ENCODE peak calls at places on chromosomes 1 and 21, in four cellular contexts. One of them, this sample, is unnamed.

GRCh38 chr1:10671551-10672375 is 124.7 kb downstream of the CASZ1 start:
- DNase-seq in H1: no peak
- DNase-seq in IMR-90: no peak
- DNase-seq in mesendoderm: no peak
- DNase-seq in this sample: no peak

GRCh38 chr1:224736619-224737352 is 120.7 kb downstream of the CNIH3 start:
- DNase-seq in mesendoderm: peak
- DNase-seq in H1: no peak
- DNase-seq in IMR-90: peak
- DNase-seq in this sample: no peak

GRCh38 chr1:7940745-7941436 is at the start of gene TNFRSF9:
- DNase-seq in IMR-90: peak
- DNase-seq in mesendoderm: peak
- DNase-seq in H1: no peak
- DNase-seq in this sample: no peak

GRCh38 chr1:205237526-205238484 is 10.1 kb downstream of the TMCC2 start:
- DNase-seq in mesendoderm: no peak
- DNase-seq in IMR-90: no peak
- DNase-seq in H1: no peak
- DNase-seq in this sample: no peak

GRCh38 chr1:9101510-9102146 is 27.3 kb downstream of the GPR157 start:
- DNase-seq in IMR-90: peak
- DNase-seq in H1: peak
- DNase-seq in mesendoderm: peak
- DNase-seq in this sample: peak

GRCh38 chr1:219460561-219461511 is 152.1 kb downstream of the ZC3H11B start:
- DNase-seq in H1: no peak
- DNase-seq in IMR-90: peak
- DNase-seq in mesendoderm: no peak
- DNase-seq in this sample: no peak

GRCh38 chr1:90175490-90176157 is 180.7 kb downstream of the ZNF326 start:
- DNase-seq in IMR-90: no peak
- DNase-seq in mesendoderm: peak
- DNase-seq in H1: no peak
- DNase-seq in this sample: no peak

GRCh38 chr1:942411-942821 is 16.6 kb downstream of the NOC2L start:
- DNase-seq in mesendoderm: peak
- DNase-seq in H1: no peak
- DNase-seq in IMR-90: no peak
- DNase-seq in this sample: no peak

GRCh38 chr1:110783292-110783918 is 89.5 kb upstream of the CD53 start:
- DNase-seq in mesendoderm: peak
- DNase-seq in IMR-90: peak
- DNase-seq in H1: peak
- DNase-seq in this sample: peak

GRCh38 chr1:54298284-54299033 is 98.5 kb downstream of the MRPL37 start:
- DNase-seq in mesendoderm: no peak
- DNase-seq in IMR-90: peak
- DNase-seq in H1: no peak
- DNase-seq in this sample: no peak

GRCh38 chr21:31566061-31566460 is 93.4 kb upstream of the SOD1 start:
- DNase-seq in mesendoderm: peak
- DNase-seq in IMR-90: no peak
- DNase-seq in H1: no peak
- DNase-seq in this sample: no peak

GRCh38 chr21:31560479-31560878 is 99.0 kb upstream of the SOD1 start:
- DNase-seq in IMR-90: no peak
- DNase-seq in mesendoderm: no peak
- DNase-seq in H1: no peak
- DNase-seq in this sample: no peak

GRCh38 chr21:31566611-31567010 is 92.9 kb upstream of the SOD1 start:
- DNase-seq in mesendoderm: peak
- DNase-seq in H1: no peak
- DNase-seq in IMR-90: no peak
- DNase-seq in this sample: no peak

GRCh38 chr21:31559368-31560119 is 99.9 kb upstream of the SOD1 start:
- DNase-seq in mesendoderm: peak
- DNase-seq in H1: peak
- DNase-seq in IMR-90: peak
- DNase-seq in this sample: peak

DNA sequence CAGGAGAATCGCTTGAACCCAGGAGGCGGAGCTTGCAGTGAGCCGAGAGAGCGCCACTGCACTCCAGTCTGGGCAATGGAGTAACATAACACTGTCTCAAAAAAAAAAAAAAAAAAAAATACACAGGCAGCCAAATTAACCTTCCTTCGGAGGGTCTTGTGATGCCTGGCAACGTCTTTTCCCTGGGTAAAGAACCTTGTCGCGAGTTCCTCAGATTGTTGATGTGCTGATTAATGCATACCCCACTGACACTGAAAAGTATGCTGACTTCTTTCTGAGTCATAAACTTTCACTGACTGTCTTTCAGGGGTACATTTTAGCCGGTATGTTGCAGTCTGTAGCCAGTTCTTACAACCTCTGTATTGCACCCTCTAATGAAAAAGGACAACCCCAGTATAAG is 95.1 kb upstream of the SOD1 start:
- DNase-seq in mesendoderm: peak
- DNase-seq in IMR-90: no peak
- DNase-seq in H1: no peak
- DNase-seq in this sample: no peak
- H3K56ac ChIP-seq in mesendoderm: no peak
- H3K56ac ChIP-seq in IMR-90: no peak
- H3K56ac ChIP-seq in H1: no peak
- H3K56ac ChIP-seq in this sample: no peak

GRCh38 chr1:154427173-154428139 is 22.3 kb downstream of the IL6R start:
- DNase-seq in H1: no peak
- DNase-seq in mesendoderm: no peak
- DNase-seq in IMR-90: peak
- DNase-seq in this sample: no peak
- H3K18ac ChIP-seq in H1: no peak
- H3K18ac ChIP-seq in mesendoderm: no peak
- H3K18ac ChIP-seq in IMR-90: no peak
- H3K18ac ChIP-seq in this sample: no peak

GRCh38 chr1:245685111-245685810 is 530.5 kb downstream of the KIF26B start:
- DNase-seq in mesendoderm: no peak
- DNase-seq in IMR-90: no peak
- DNase-seq in H1: no peak
- DNase-seq in this sample: no peak
- H3K56ac ChIP-seq in mesendoderm: no peak
- H3K56ac ChIP-seq in IMR-90: no peak
- H3K56ac ChIP-seq in H1: no peak
- H3K56ac ChIP-seq in this sample: no peak

DNA sequence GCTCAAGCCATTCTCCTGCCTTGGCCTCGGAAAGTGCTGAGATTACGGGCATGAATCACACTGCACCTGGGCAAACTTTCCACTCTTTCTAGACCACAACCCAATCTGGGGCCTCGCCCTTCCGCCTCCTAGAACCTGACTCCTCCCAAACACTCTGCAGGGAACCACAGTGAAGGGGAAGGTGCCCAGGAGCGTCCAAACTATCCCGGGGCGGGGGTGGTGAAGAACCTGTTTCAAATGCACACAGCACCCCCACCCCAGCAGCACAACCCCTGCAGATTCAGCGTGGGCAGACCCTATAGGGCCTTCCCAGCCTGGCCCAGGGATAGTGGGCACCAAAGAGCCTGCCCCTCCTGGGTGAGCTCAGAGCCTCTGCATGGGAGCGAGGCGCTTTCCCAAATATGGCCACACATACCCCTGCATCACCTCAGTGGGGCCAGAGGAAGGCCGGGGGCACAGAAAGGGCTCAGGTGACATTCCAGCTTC is 86.9 kb downstream of the STUM start:
- DNase-seq in IMR-90: no peak
- DNase-seq in mesendoderm: no peak
- DNase-seq in H1: no peak
- DNase-seq in this sample: no peak
- H3K18ac ChIP-seq in IMR-90: no peak
- H3K18ac ChIP-seq in mesendoderm: no peak
- H3K18ac ChIP-seq in H1: no peak
- H3K18ac ChIP-seq in this sample: no peak

DNA sequence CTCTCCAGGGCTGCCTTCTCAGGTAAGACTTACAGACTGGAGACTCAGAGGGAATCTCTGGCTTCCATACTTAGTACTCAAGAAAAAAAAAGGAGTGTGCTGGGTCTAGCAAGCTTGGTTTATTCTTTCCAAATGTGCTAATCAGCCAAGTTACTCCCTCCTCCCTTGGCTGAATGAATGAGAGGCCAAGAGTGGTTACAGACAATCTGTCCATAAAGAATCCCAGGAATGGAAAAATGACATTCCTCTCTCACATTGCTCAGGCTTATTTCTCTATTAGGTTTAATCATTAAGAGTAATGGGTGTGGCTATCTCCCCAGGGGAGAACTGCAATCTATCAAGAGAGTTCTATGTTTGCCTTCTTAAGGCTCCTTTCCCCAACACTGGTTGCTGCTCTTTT is 547.3 kb upstream of the PLXNA2 start:
- DNase-seq in IMR-90: no peak
- DNase-seq in mesendoderm: peak
- DNase-seq in H1: no peak
- DNase-seq in this sample: no peak
- H3K56ac ChIP-seq in IMR-90: no peak
- H3K56ac ChIP-seq in mesendoderm: no peak
- H3K56ac ChIP-seq in H1: no peak
- H3K56ac ChIP-seq in this sample: no peak

GRCh38 chr1:64691631-64692030 is 53.2 kb upstream of the RAVER2 start:
- DNase-seq in IMR-90: peak
- DNase-seq in H1: no peak
- DNase-seq in mesendoderm: peak
- DNase-seq in this sample: no peak
- H3K18ac ChIP-seq in IMR-90: peak
- H3K18ac ChIP-seq in H1: no peak
- H3K18ac ChIP-seq in mesendoderm: no peak
- H3K18ac ChIP-seq in this sample: no peak

GRCh38 chr21:17610862-17611261 is 1.8 kb downstream of the BTG3 start:
- DNase-seq in mesendoderm: no peak
- DNase-seq in H1: no peak
- DNase-seq in IMR-90: peak
- DNase-seq in this sample: no peak
- H3K56ac ChIP-seq in mesendoderm: peak
- H3K56ac ChIP-seq in H1: no peak
- H3K56ac ChIP-seq in IMR-90: peak
- H3K56ac ChIP-seq in this sample: no peak

DNA sequence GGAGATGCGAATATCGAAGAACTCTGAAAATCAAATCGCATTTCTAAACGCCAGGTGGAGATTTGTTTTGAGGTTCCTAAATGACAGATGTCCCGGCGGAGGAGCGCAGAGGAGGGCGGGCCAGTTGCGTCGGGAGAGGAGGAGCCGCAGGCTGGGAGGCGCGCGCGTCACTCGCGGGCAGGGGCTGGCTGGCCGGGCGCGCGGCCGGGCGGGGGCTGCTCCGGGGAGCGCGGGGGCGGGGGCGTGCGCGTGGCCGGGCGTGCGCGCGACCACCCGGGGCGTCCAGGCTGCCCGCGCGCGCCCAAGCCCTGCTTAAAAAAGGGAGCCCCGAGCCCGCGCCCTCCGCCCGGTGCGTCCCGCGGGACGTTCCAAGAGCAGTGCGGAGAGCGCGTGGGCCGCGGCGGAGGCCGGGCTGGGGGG is 47.3 kb downstream of the H3-3A start:
- DNase-seq in IMR-90: peak
- DNase-seq in mesendoderm: peak
- DNase-seq in H1: peak
- DNase-seq in this sample: peak
- H3K18ac ChIP-seq in IMR-90: no peak
- H3K18ac ChIP-seq in mesendoderm: peak
- H3K18ac ChIP-seq in H1: peak
- H3K18ac ChIP-seq in this sample: no peak

GRCh38 chr1:220575718-220576497 is 48.0 kb downstream of the MARK1 start:
- DNase-seq in H1: no peak
- DNase-seq in mesendoderm: no peak
- DNase-seq in IMR-90: no peak
- DNase-seq in this sample: no peak
- H3K56ac ChIP-seq in H1: no peak
- H3K56ac ChIP-seq in mesendoderm: no peak
- H3K56ac ChIP-seq in IMR-90: no peak
- H3K56ac ChIP-seq in this sample: no peak

DNA sequence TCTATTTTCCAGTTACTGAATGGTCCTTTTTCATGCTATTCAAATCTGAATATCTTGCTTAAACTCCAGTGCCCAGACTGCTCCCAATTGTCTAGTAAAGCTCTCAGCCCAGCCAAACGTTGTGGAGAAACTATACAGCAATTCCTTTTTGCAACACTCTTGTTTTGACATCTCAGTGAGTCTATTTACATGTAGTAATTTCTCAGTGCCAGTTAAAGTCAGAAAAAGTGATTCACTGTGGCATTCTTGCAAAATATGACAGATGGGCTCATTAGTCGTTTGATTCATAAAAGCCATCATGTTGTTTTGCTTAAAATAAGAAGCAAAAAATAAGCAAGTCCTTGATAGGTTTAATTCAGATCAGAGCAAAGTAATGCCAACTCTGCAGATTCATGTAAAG is 20.7 kb upstream of the TMPRSS15 start:
- DNase-seq in mesendoderm: no peak
- DNase-seq in IMR-90: no peak
- DNase-seq in H1: no peak
- DNase-seq in this sample: no peak
- H3K18ac ChIP-seq in mesendoderm: no peak
- H3K18ac ChIP-seq in IMR-90: no peak
- H3K18ac ChIP-seq in H1: no peak
- H3K18ac ChIP-seq in this sample: no peak

This sample was measured in H9.